ENCODE peak calls at places on chromosome X, in five cellular contexts. G is mesothelial cell of epicardium, J is iPS-NIHi11, T is Kasumi-1, D is NCI-H748 treated with DMSO at 0.1 percent for 48 hours. W is an unnamed sample.

GRCh38 chrX:13646154-13646549 is 6.8 kb upstream of the TCEANC start:
- DNase-seq in D (peak; percentile 15), J (peak; percentile 34), T (peak; percentile 45), G (peak; percentile 23), W (no peak)

GRCh38 chrX:12137982-12138365 is 299 bp upstream of the FRMPD4 start:
- DNase-seq in J (peak; percentile 7), T (no peak), G (no peak), D (no peak), W (no peak)

GRCh38 chrX:46015653-46016052 is 529.6 kb downstream of the ZNF674 start:
- DNase-seq in T (no peak), D (no peak), G (no peak), J (no peak), W (no peak)

GRCh38 chrX:153642313-153642654 is 4.7 kb upstream of the DUSP9 start:
- DNase-seq in T (no peak), D (no peak), G (no peak), J (peak; percentile 55), W (no peak)

GRCh38 chrX:39203427-39203826 is 402.2 kb downstream of the MID1IP1 start:
- DNase-seq in G (no peak), T (no peak), J (no peak), D (no peak), W (no peak)

GRCh38 chrX:48908600-48908999 is 2.8 kb downstream of the SLC35A2 start:
- DNase-seq in G (no peak), T (no peak), J (no peak), D (no peak), W (no peak)

GRCh38 chrX:97159916-97160800 is 276.4 kb downstream of the RPA4 start:
- DNase-seq in J (peak; percentile 3), T (no peak), D (no peak), G (no peak), W (no peak)

GRCh38 chrX:114619874-114620273 is 36.0 kb downstream of the HTR2C start:
- DNase-seq in T (peak; percentile 17), J (peak; percentile 4), G (no peak), D (no peak), W (no peak)

GRCh38 chrX:129593137-129593536 is 53.1 kb downstream of the OCRL start:
- DNase-seq in D (no peak), J (no peak), T (no peak), G (no peak), W (no peak)

GRCh38 chrX:110087485-110088356 is 84.8 kb downstream of the TMEM164 start:
- DNase-seq in J (no peak), G (no peak), D (no peak), T (no peak), W (no peak)

GRCh38 chrX:24216827-24217226 is 67.3 kb downstream of the ZFX start:
- DNase-seq in G (no peak), J (no peak), T (no peak), D (no peak), W (no peak)

GRCh38 chrX:11458175-11458574 is 165.0 kb downstream of the AMELX start:
- DNase-seq in J (no peak), T (no peak), G (no peak), D (no peak), W (no peak)

GRCh38 chrX:104343408-104344129 is 88.8 kb upstream of the ESX1 start:
- DNase-seq in G (no peak), J (peak; percentile 31), T (peak; percentile 37), D (peak; percentile 13), W (peak; percentile 0)

GRCh38 chrX:147476008-147476407 is 435.7 kb upstream of the FMR1 start:
- DNase-seq in D (no peak), G (no peak), J (peak; percentile 12), T (peak; percentile 18), W (no peak)

GRCh38 chrX:37468111-37468739 is 103.2 kb upstream of the LANCL3 start:
- DNase-seq in D (no peak), G (no peak), T (no peak), J (no peak), W (no peak)

GRCh38 chrX:48961585-48962091 is 4.2 kb upstream of the OTUD5 start:
- DNase-seq in T (no peak), D (no peak), J (no peak), G (no peak), W (no peak)

GRCh38 chrX:103918050-103918449 is 44.4 kb upstream of the TMSB15B start:
- DNase-seq in T (peak; percentile 64), D (peak; percentile 46), J (peak; percentile 69), G (no peak), W (no peak)

GRCh38 chrX:3550160-3550765 is 163.2 kb downstream of the PRKX start:
- DNase-seq in T (peak; percentile 2), D (peak; percentile 25), J (peak; percentile 12), G (no peak), W (no peak)

GRCh38 chrX:56765816-56766553 is 36.9 kb downstream of the NBDY start:
- DNase-seq in T (no peak), J (no peak), D (no peak), G (no peak), W (no peak)

GRCh38 chrX:136130931-136131843 is 16.1 kb upstream of the FHL1 start:
- DNase-seq in T (no peak), G (no peak), D (no peak), J (no peak), W (no peak)

GRCh38 chrX:18855919-18856644 is 127.8 kb downstream of the PHKA2 start:
- DNase-seq in J (no peak), D (no peak), T (no peak), G (no peak), W (no peak)

GRCh38 chrX:108306086-108306485 is 132.1 kb downstream of the COL4A6 start:
- DNase-seq in D (no peak), T (no peak), J (no peak), G (no peak), W (no peak)

GRCh38 chrX:120308959-120309872 is 2.0 kb downstream of the TMEM255A start:
- DNase-seq in G (no peak), J (peak; percentile 44), T (peak; percentile 54), D (peak; percentile 82), W (peak; percentile 26)

GRCh38 chrX:150414228-150414627 is 51.1 kb downstream of the MAMLD1 start:
- DNase-seq in J (no peak), T (no peak), D (no peak), G (no peak), W (no peak)

GRCh38 chrX:111822191-111822590 is 53.8 kb upstream of the TRPC5OS start:
- DNase-seq in T (no peak), G (no peak), D (no peak), J (no peak), W (no peak)

GRCh38 chrX:64439551-64439950 is 44.3 kb upstream of the MTMR8 start:
- DNase-seq in J (no peak), D (no peak), T (no peak), G (no peak), W (no peak)

GRCh38 chrX:57156397-57157049 is 19.3 kb upstream of the SPIN2A start:
- DNase-seq in G (no peak), D (peak; percentile 67), T (peak; percentile 34), J (peak; percentile 34), W (peak; percentile 19)

GRCh38 chrX:17075004-17075403 is 128.5 kb downstream of the REPS2 start:
- DNase-seq in T (no peak), D (no peak), G (no peak), J (no peak), W (no peak)

W was measured in substantia nigra.